ENCODE peak calls at places on chromosome 22, in seven cellular contexts. B is mesendoderm, O is H9, Z is H1, V is neuronal stem cell, G is IMR-90, A is trophoblast cell. U is an unnamed sample. For H3K27me3, the result is how much of the 10 kb centered on the place peaks cover.

GRCh38 chr22:40325315-40325714 is 21.0 kb upstream of the ADSL start:
- DNase-seq in G (no peak), A (no peak), Z (no peak), O (no peak), V (no peak), B (no peak), U (no peak)

GRCh38 chr22:17816649-17817048 is 42.4 kb upstream of the BID start:
- DNase-seq in Z (no peak), A (no peak), B (no peak), V (no peak), G (no peak), O (no peak), U (no peak)

GRCh38 chr22:22093743-22094142 is 111.2 kb upstream of the TOP3B start:
- DNase-seq in A (no peak), G (peak), V (no peak), B (no peak), Z (no peak), O (no peak), U (no peak)

GRCh38 chr22:25437414-25438160 is 126.9 kb upstream of the GRK3 start:
- DNase-seq in G (no peak), O (peak), Z (peak), A (no peak), V (no peak), B (peak), U (no peak)

GRCh38 chr22:30399718-30400117 is 2.9 kb downstream of the SEC14L2 start:
- DNase-seq in A (no peak), V (no peak), B (no peak), G (no peak), Z (no peak), O (no peak), U (no peak)

GRCh38 chr22:40107244-40107643 is 70.5 kb upstream of the TNRC6B start:
- DNase-seq in O (no peak), A (no peak), V (no peak), B (no peak), G (no peak), Z (no peak), U (peak)

GRCh38 chr22:20738394-20739089 is 35.4 kb upstream of the SERPIND1 start:
- DNase-seq in A (no peak), B (no peak), V (no peak), Z (no peak), G (no peak), O (no peak), U (no peak)

GRCh38 chr22:20137671-20138416 is 6.2 kb downstream of the ZDHHC8 start:
- DNase-seq in G (no peak), Z (no peak), V (no peak), O (no peak), A (no peak), B (no peak), U (no peak)

GRCh38 chr22:38706101-38706884 is 549 bp downstream of the GTPBP1 start:
- DNase-seq in G (peak), B (peak), O (no peak), V (no peak), Z (peak), A (no peak), U (peak)

GRCh38 chr22:20099099-20099711 is 16.7 kb upstream of the RANBP1 start:
- DNase-seq in A (no peak), V (no peak), B (no peak), O (no peak), G (no peak), Z (no peak), U (no peak)

GRCh38 chr22:22595001-22595835 is 36.2 kb upstream of the PRAME start:
- DNase-seq in B (no peak), A (no peak), O (no peak), V (no peak), G (no peak), Z (no peak), U (no peak)

GRCh38 chr22:49968313-49968830 is 7.8 kb downstream of the PIM3 start:
- DNase-seq in B (no peak), G (no peak), Z (peak), V (no peak), O (peak), A (no peak), U (no peak)

GRCh38 chr22:29827091-29827490 is 11.0 kb downstream of the ASCC2 start:
- DNase-seq in B (no peak), O (no peak), V (no peak), A (no peak), Z (no peak), G (no peak), U (no peak)

GRCh38 chr22:24992946-24993345 is 40.4 kb downstream of the KIAA1671 start:
- DNase-seq in A (no peak), G (no peak), V (no peak), B (no peak), Z (no peak), O (no peak), U (no peak)

GRCh38 chr22:19674129-19674928 is 40.0 kb upstream of the SEPTIN5 start:
- DNase-seq in V (no peak), Z (no peak), G (no peak), A (no peak), O (no peak), B (no peak), U (no peak)

GRCh38 chr22:49657275-49657973 is 170.2 kb downstream of the BRD1 start:
- DNase-seq in B (peak), G (no peak), Z (no peak), A (peak), O (no peak), V (no peak), U (no peak)

GRCh38 chr22:47249370-47249928 is 487.0 kb downstream of the TBC1D22A start:
- DNase-seq in Z (no peak), A (no peak), O (no peak), V (no peak), B (no peak), G (no peak), U (no peak)

GRCh38 chr22:50656122-50657070 is 16.2 kb upstream of the SHANK3 start:
- DNase-seq in A (peak), Z (no peak), B (peak), G (peak), O (no peak), V (no peak), U (peak)

GRCh38 chr22:43829448-43829821 is 17.3 kb upstream of the EFCAB6 start:
- DNase-seq in V (no peak), Z (no peak), B (no peak), O (no peak), G (peak), A (no peak), U (no peak)

GRCh38 chr22:32839776-32840571 is 38.5 kb downstream of the TIMP3 start:
- DNase-seq in O (no peak), A (no peak), B (no peak), G (peak), V (no peak), Z (no peak), U (peak)

GRCh38 chr22:32841175-32841574 is 39.7 kb downstream of the TIMP3 start:
- DNase-seq in O (no peak), Z (no peak), B (no peak), A (no peak), V (no peak), G (no peak), U (no peak)

GRCh38 chr22:32837803-32838202 is 36.3 kb downstream of the TIMP3 start:
- DNase-seq in B (no peak), V (no peak), Z (no peak), A (no peak), G (no peak), O (no peak), U (no peak)

GRCh38 chr22:32836286-32836859 is 34.9 kb downstream of the TIMP3 start:
- DNase-seq in V (no peak), G (peak), B (peak), A (no peak), Z (no peak), O (no peak), U (no peak)

GRCh38 chr22:32837142-32837541 is 35.6 kb downstream of the TIMP3 start:
- DNase-seq in A (no peak), O (no peak), Z (no peak), G (no peak), B (no peak), V (no peak), U (no peak)
- H4K8ac ChIP-seq in A (no peak), O (no peak), Z (no peak), G (no peak), B (no peak), V (no peak), U (no peak)

DNA sequence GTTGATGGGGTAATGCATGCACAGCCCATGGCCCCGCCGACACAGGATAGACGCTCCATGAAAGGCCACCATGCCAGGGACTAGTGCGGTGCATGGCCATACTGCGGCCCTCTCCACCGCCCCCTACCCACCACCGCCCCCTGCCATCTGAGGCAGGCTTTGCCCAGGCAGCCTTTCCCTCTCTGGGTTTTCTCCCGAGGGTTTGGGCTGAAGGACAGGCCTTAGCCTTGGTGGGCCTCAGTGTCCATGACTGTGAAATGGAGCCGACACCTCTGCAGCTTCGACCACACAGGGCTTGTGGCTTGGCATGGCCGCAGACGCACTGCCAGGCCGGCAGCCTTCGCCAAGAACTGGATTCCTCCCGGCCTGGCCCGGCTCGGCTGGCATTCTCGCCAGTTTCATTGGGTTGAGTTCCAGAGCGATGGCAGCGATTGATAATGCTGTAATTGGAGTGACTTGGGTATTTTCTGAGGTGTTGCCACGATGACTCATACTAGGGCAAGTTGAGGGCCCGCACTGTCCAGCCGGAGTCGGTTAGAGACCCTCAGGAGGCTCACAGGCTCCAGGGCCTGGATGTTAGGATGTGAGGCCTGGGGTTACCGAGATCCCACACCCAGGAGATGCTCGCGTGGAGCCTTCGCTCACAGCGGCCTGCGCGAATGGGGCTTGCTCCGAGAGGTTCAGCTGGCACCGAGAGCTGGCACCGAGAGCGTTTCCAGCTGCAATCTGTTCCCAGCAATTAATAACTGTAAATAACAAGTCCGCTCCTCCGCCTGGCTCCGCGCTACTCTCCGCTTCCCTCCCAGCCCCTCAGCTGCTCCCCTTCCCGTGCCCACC is 111.2 kb downstream of the WNT7B start:
- DNase-seq in A (no peak), B (no peak), O (peak), G (no peak), Z (peak), V (no peak), U (no peak)
- H3K27me3 ChIP-seq in A (under half), B (under half), O (under half), G (under half), Z (half or more), V (under half), U (half or more)

GRCh38 chr22:48579915-48580279 is 1247.8 kb downstream of the BRD1 start:
- DNase-seq in G (no peak), O (no peak), A (no peak), Z (no peak), B (no peak), V (no peak), U (no peak)

GRCh38 chr22:48580481-48580970 is 1247.1 kb downstream of the BRD1 start:
- DNase-seq in Z (no peak), G (no peak), A (no peak), O (no peak), V (no peak), B (no peak), U (no peak)

GRCh38 chr22:48579035-48579914 is 1248.4 kb downstream of the BRD1 start:
- DNase-seq in B (no peak), A (no peak), G (no peak), Z (no peak), V (peak), O (no peak), U (no peak)

GRCh38 chr22:48581821-48582469 is 1245.7 kb downstream of the BRD1 start:
- DNase-seq in A (no peak), G (no peak), O (no peak), V (no peak), B (peak), Z (no peak), U (no peak)

DNA sequence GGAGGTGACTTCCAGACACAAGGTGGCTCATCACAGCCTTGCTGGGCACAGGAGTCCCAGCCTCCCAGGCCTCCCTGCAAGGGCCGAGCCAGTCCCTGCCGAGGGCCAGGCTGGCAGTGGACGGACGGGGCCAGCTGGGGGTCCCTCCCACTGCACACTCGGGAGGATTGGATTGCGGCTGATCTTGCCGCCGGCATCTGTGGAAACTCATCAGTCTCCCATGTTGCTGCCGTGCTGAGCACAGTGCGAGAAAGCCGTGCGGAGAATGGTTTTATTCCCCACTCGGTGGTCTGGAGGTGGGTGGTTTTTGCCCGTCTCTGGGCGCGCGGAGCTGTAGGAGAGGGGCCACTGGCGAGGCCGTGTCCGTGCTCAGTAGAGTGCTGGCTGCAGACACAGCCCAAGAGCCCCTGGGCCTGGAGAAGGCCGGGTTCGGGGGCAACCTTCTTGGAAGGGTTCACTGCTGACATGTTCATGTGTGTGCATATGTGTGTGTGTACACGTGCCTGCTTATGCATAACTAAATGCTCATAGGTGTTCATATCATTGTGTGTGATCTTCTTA is 1246.4 kb downstream of the BRD1 start:
- DNase-seq in O (no peak), A (no peak), V (no peak), Z (no peak), B (no peak), G (no peak), U (no peak)
- H4K8ac ChIP-seq in O (no peak), A (no peak), V (no peak), Z (no peak), B (no peak), G (no peak), U (no peak)

GRCh38 chr22:36610567-36610966 is 81.6 kb upstream of the EIF3D start:
- DNase-seq in Z (no peak), O (no peak), V (no peak), B (no peak), A (no peak), G (no peak), U (no peak)

GRCh38 chr22:36612458-36612857 is 83.5 kb upstream of the EIF3D start:
- DNase-seq in A (no peak), V (no peak), Z (no peak), G (peak), O (no peak), B (no peak), U (no peak)

GRCh38 chr22:36610056-36610455 is 81.1 kb upstream of the EIF3D start:
- DNase-seq in B (no peak), Z (no peak), V (no peak), G (no peak), O (peak), A (no peak), U (no peak)

GRCh38 chr22:36608987-36609386 is 80.0 kb upstream of the EIF3D start:
- DNase-seq in V (no peak), B (no peak), A (no peak), Z (no peak), O (peak), G (no peak), U (no peak)

GRCh38 chr22:36611241-36611976 is 82.4 kb upstream of the EIF3D start:
- DNase-seq in V (no peak), B (no peak), A (no peak), Z (no peak), O (no peak), G (no peak), U (no peak)
- H3K27me3 ChIP-seq in V (under half), B (under half), A (under half), Z (under half), O (under half), G (half or more), U (half or more)

GRCh38 chr22:35020517-35020916 is 45.4 kb upstream of the ISX start:
- DNase-seq in V (no peak), O (no peak), B (no peak), Z (no peak), A (no peak), G (no peak), U (no peak)
- H4K8ac ChIP-seq in V (no peak), O (no peak), B (no peak), Z (no peak), A (no peak), G (no peak), U (no peak)

GRCh38 chr22:31474743-31475142 is 14.9 kb downstream of the EIF4ENIF1 start:
- DNase-seq in A (no peak), B (no peak), G (peak), O (no peak), V (no peak), Z (no peak), U (peak)
- H3K27me3 ChIP-seq in A (under half), B (under half), G (under half), O (under half), V (under half), Z (under half), U (under half)